ENCODE peak calls at places on chromosomes 12 and 14, in eight cellular contexts. P is pancreas, J is PC-3, M is colonic mucosa, B is cardiac muscle cell, X is Calu3, C is GM23338, N is fibroblast of villous mesenchyme. L is an unnamed sample.

GRCh38 chr12:56080556-56081138 is 682 bp downstream of the ERBB3 start:
- DNase-seq in P (peak), J (peak), M (peak), B (peak), X (peak), C (peak), N (no peak), L (peak)

GRCh38 chr14:34826661-34827060 is 48.5 kb downstream of the BAZ1A start:
- DNase-seq in P (no peak), J (peak), M (no peak), B (no peak), X (no peak), C (no peak), N (peak), L (no peak)

GRCh38 chr14:103391048-103391447 is 5.8 kb downstream of the MARK3 start:
- DNase-seq in P (no peak), J (peak), M (no peak), B (peak), X (peak), C (peak), N (peak), L (peak)

GRCh38 chr12:76719171-76719631 is 44.7 kb upstream of the ZDHHC17 start:
- DNase-seq in P (no peak), J (no peak), M (no peak), B (no peak), X (no peak), C (peak), N (no peak), L (no peak)

GRCh38 chr12:114209852-114210251 is 196.1 kb downstream of the TBX5 start:
- DNase-seq in P (no peak), J (no peak), M (no peak), B (no peak), X (no peak), C (no peak), N (no peak), L (no peak)

GRCh38 chr14:29894030-29894429 is 33.6 kb downstream of the PRKD1 start:
- DNase-seq in P (no peak), J (no peak), M (no peak), B (no peak), X (no peak), C (peak), N (no peak), L (no peak)

GRCh38 chr14:89417469-89418225 is 614 bp upstream of the FOXN3 start:
- DNase-seq in P (peak), J (peak), M (peak), B (peak), X (peak), C (peak), N (peak), L (peak)

GRCh38 chr12:79932393-79932792 is 2.5 kb downstream of the PPP1R12A start:
- DNase-seq in P (no peak), J (no peak), M (no peak), B (no peak), X (no peak), C (no peak), N (peak), L (no peak)

GRCh38 chr12:29782285-29782820 is 1.4 kb downstream of the TMTC1 start:
- DNase-seq in P (no peak), J (peak), M (no peak), B (peak), X (no peak), C (peak), N (peak), L (no peak)

GRCh38 chr14:95339301-95339865 is 19.7 kb upstream of the CLMN start:
- DNase-seq in P (no peak), J (no peak), M (peak), B (no peak), X (no peak), C (no peak), N (no peak), L (no peak)

GRCh38 chr14:65225299-65226159 is 123.2 kb upstream of the MAX start:
- DNase-seq in P (no peak), J (no peak), M (no peak), B (no peak), X (no peak), C (no peak), N (no peak), L (peak)

GRCh38 chr14:75198291-75198933 is 22.0 kb upstream of the TMED10 start:
- DNase-seq in P (peak), J (no peak), M (peak), B (no peak), X (no peak), C (no peak), N (no peak), L (no peak)

GRCh38 chr12:64915242-64915641 is 90.8 kb downstream of the TBC1D30 start:
- DNase-seq in P (no peak), J (no peak), M (no peak), B (no peak), X (no peak), C (no peak), N (no peak), L (no peak)
- TF ChIP-seq CTCF in P (no peak), J (no peak), M (no peak), B (no peak), X (no peak), C (no peak), N (no peak), L (no peak)

GRCh38 chr14:38941485-38941884 is 161.6 kb downstream of the SEC23A start:
- DNase-seq in P (no peak), J (no peak), M (no peak), B (no peak), X (no peak), C (peak), N (no peak), L (no peak)
- TF ChIP-seq CTCF in P (no peak), J (no peak), M (no peak), B (peak), X (no peak), C (peak), N (peak), L (peak)

GRCh38 chr12:54762390-54762789 is 91.9 kb upstream of the MUCL1 start:
- DNase-seq in P (no peak), J (no peak), M (no peak), B (no peak), X (no peak), C (no peak), N (no peak), L (no peak)

GRCh38 chr12:54765652-54766051 is 88.7 kb upstream of the MUCL1 start:
- DNase-seq in P (no peak), J (no peak), M (no peak), B (no peak), X (no peak), C (no peak), N (no peak), L (no peak)

GRCh38 chr12:54759751-54760150 is 94.6 kb upstream of the MUCL1 start:
- DNase-seq in P (no peak), J (peak), M (no peak), B (peak), X (peak), C (peak), N (peak), L (peak)
- TF ChIP-seq CTCF in P (no peak), J (peak), M (no peak), B (peak), X (peak), C (peak), N (peak), L (peak)

DNA sequence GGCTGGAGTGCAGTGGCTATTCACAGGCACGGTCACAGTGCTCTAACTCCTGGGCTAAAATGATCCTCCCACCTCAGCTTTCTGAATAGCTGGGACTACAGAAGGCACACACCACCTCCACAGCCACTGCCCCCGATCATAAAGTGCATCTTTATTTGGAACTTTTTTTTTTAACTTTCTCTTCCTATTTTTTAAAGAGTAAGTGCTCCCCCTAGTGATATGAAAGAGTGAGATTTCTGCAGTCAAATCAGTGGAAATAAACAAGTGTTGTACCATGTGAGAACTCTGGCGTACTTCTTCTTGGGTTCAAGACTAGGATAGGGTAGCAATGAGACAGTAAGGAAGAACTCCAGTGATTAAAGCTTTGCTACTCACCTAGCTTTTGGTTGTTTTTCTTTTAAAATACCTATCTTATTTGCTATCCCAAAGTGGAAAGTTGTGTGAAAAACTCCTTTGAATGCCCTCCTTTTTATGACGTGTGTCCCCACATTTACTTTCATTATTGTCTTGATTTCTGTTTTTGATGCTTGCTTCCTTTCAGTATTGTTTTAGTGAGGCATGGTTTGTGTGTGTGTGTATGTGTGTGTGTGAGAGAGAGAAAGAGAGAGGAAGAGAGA is 6.6 kb downstream of the PPP4R4 start:
- DNase-seq in P (no peak), J (peak), M (no peak), B (peak), X (no peak), C (peak), N (peak), L (peak)
- TF ChIP-seq CTCF in P (peak), J (peak), M (peak), B (peak), X (peak), C (peak), N (peak), L (peak)

GRCh38 chr14:31909977-31910376 is 167.1 kb upstream of the ARHGAP5 start:
- DNase-seq in P (no peak), J (no peak), M (no peak), B (no peak), X (no peak), C (no peak), N (no peak), L (no peak)
- TF ChIP-seq CTCF in P (no peak), J (no peak), M (no peak), B (no peak), X (no peak), C (no peak), N (no peak), L (no peak)

DNA sequence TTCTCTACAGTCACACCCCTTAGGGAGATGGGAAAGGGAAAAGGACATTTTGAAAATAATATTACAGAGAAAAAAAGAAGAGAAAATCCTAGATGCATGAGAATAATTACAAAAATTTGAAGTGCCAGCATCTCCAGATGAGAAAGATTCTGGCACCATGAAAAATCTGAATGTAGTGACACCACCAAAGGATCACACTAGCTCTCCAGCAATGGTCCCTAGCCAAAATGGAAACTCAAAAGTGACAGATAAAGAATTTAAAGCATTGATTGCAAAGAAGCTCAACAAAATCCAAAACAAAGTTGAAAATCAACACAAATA is 27.4 kb upstream of the GARIN6 start:
- DNase-seq in P (no peak), J (no peak), M (no peak), B (no peak), X (no peak), C (no peak), N (no peak), L (no peak)
- TF ChIP-seq CTCF in P (no peak), J (no peak), M (no peak), B (no peak), X (no peak), C (no peak), N (no peak), L (no peak)

GRCh38 chr12:115398311-115398781 is 714.4 kb upstream of the TBX3 start:
- DNase-seq in P (no peak), J (peak), M (peak), B (peak), X (no peak), C (no peak), N (peak), L (peak)
- TF ChIP-seq CTCF in P (no peak), J (peak), M (no peak), B (no peak), X (no peak), C (no peak), N (peak), L (peak)

GRCh38 chr12:104827587-104827986 is 130.5 kb downstream of the SLC41A2 start:
- DNase-seq in P (no peak), J (peak), M (no peak), B (no peak), X (no peak), C (peak), N (peak), L (no peak)
- TF ChIP-seq CTCF in P (no peak), J (peak), M (no peak), B (peak), X (no peak), C (peak), N (peak), L (no peak)

DNA sequence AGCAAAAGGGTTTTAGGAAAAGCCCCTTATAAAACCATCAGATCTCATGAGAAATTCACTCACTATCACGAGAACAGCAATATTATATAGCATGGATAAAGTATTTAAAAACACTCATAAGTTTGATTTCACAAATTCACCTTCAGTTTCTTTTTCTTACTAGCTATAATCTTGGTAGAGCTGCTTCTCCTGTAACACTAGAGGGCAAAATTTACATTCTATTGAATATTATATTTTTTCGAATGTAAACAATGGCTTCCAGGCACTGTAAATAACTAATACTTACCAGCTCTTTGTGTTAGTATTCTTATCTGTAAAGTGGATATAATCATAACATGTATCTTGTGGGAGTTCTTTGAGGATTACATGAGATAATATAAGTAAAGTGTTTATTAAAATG is 259.6 kb downstream of the CCER1 start:
- DNase-seq in P (no peak), J (peak), M (no peak), B (no peak), X (no peak), C (no peak), N (peak), L (no peak)
- TF ChIP-seq CTCF in P (no peak), J (peak), M (no peak), B (peak), X (no peak), C (no peak), N (peak), L (no peak)

GRCh38 chr12:90832427-90832826 is 122.5 kb downstream of the CCER1 start:
- DNase-seq in P (no peak), J (no peak), M (no peak), B (no peak), X (no peak), C (no peak), N (no peak), L (no peak)

GRCh38 chr12:90833228-90833627 is 121.7 kb downstream of the CCER1 start:
- DNase-seq in P (no peak), J (no peak), M (no peak), B (peak), X (no peak), C (no peak), N (no peak), L (no peak)

GRCh38 chr12:90828621-90829020 is 126.4 kb downstream of the CCER1 start:
- DNase-seq in P (no peak), J (no peak), M (peak), B (no peak), X (no peak), C (no peak), N (no peak), L (no peak)

GRCh38 chr12:90829044-90829443 is 125.9 kb downstream of the CCER1 start:
- DNase-seq in P (no peak), J (no peak), M (no peak), B (no peak), X (no peak), C (no peak), N (no peak), L (no peak)

DNA sequence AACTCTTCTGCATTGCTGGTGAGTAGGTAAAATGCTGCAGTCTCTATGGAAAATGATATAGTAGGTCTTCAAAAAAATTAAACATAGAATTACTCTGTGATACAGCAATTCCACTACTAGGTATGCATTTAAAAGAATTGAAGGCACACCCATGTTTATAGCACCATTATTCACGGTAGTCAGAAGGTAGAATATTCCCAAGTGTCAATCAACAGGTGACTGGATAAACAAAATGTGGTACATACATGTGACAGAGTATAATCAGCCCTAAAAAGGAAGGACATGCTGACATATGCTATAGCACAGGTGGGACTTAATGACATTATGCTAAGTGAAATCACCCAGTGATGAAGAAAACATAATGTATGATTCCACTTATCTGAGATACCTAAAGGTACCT is 123.3 kb downstream of the CCER1 start:
- DNase-seq in P (no peak), J (no peak), M (no peak), B (no peak), X (no peak), C (no peak), N (no peak), L (no peak)
- TF ChIP-seq CTCF in P (no peak), J (no peak), M (no peak), B (no peak), X (no peak), C (no peak), N (no peak), L (no peak)

L was measured in Caco-2.